ENCODE peak calls at places on chromosomes 2 and 18, in seven cellular contexts. Q, S, R, U, G, C and H are unnamed samples.

GRCh38 chr18:60053747-60054304 is 154.0 kb downstream of the PMAIP1 start:
- DNase-seq in G (peak), U (peak), S (no peak), Q (peak), R (no peak), C (no peak), H (peak)

GRCh38 chr2:127680706-127681287 is 5.5 kb upstream of the LIMS2 start:
- DNase-seq in U (no peak), R (no peak), G (no peak), Q (no peak), C (no peak), S (no peak), H (no peak)

GRCh38 chr2:72893594-72894319 is 6.5 kb downstream of the SPR start:
- DNase-seq in C (no peak), G (peak), R (no peak), U (peak), S (peak), Q (peak), H (peak)

GRCh38 chr18:74836296-74837139 is 238.8 kb downstream of the ZNF407 start:
- DNase-seq in Q (peak), G (peak), U (peak), C (no peak), R (no peak), S (no peak), H (peak)

GRCh38 chr18:61852496-61852895 is 40.3 kb downstream of the RNF152 start:
- DNase-seq in U (no peak), R (no peak), C (no peak), Q (peak), G (no peak), S (no peak), H (no peak)

GRCh38 chr18:51077217-51077616 is 47.2 kb downstream of the SMAD4 start:
- DNase-seq in C (no peak), U (peak), S (no peak), G (peak), Q (peak), R (no peak), H (no peak)

GRCh38 chr2:61910603-61911002 is 5.1 kb downstream of the COMMD1 start:
- DNase-seq in G (no peak), U (no peak), C (no peak), S (no peak), R (no peak), Q (peak), H (no peak)

GRCh38 chr2:218983263-218983970 is 1.6 kb downstream of the FEV start:
- DNase-seq in Q (no peak), U (no peak), G (no peak), C (no peak), R (no peak), S (no peak), H (no peak)

GRCh38 chr2:157787364-157787938 is 88.7 kb downstream of the ACVR1 start:
- DNase-seq in G (no peak), S (no peak), U (no peak), C (no peak), R (no peak), Q (no peak), H (no peak)

GRCh38 chr18:45050712-45051639 is 370.3 kb downstream of the SETBP1 start:
- DNase-seq in S (no peak), Q (peak), R (no peak), U (peak), C (no peak), G (peak), H (peak)

GRCh38 chr2:163717993-163718680 is 17.7 kb downstream of the FIGN start:
- DNase-seq in S (no peak), R (no peak), Q (no peak), U (no peak), C (no peak), G (no peak), H (peak)

GRCh38 chr18:8763611-8764010 is 58.3 kb downstream of the MTCL1 start:
- DNase-seq in S (no peak), R (no peak), U (no peak), G (no peak), Q (peak), C (no peak), H (no peak)

GRCh38 chr2:9809448-9810088 is 33.7 kb upstream of the TAF1B start:
- DNase-seq in G (no peak), R (no peak), Q (no peak), S (no peak), U (no peak), C (no peak), H (no peak)

GRCh38 chr2:46917628-46918027 is 2.0 kb upstream of the MCFD2 start:
- DNase-seq in G (no peak), Q (no peak), R (no peak), S (no peak), U (no peak), C (no peak), H (no peak)

GRCh38 chr2:64284751-64285150 is 140.5 kb upstream of the PELI1 start:
- DNase-seq in C (peak), Q (no peak), U (no peak), S (no peak), R (no peak), G (no peak), H (no peak)

GRCh38 chr2:198657520-198658121 is 800.1 kb downstream of the SATB2 start:
- DNase-seq in Q (peak), C (no peak), U (peak), G (peak), R (no peak), S (no peak), H (peak)

GRCh38 chr18:78620326-78620725 is 359.3 kb upstream of the SALL3 start:
- DNase-seq in S (no peak), R (no peak), G (no peak), C (no peak), Q (no peak), U (no peak), H (no peak)